ENCODE peak calls at places on chromosomes 7 and 10, in four cellular contexts. One of them, this sample, is unnamed.

GRCh38 chr10:84452006-84452405 is 123.6 kb downstream of the CCSER2 start:
- DNase-seq in renal cortical epithelial cell: no peak
- DNase-seq in choroid plexus epithelial cell: peak; percentile 15
- DNase-seq in OCI-LY7: no peak
- DNase-seq in this sample: no peak

GRCh38 chr7:159020987-159021386 is 123.7 kb downstream of the VIPR2 start:
- DNase-seq in renal cortical epithelial cell: no peak
- DNase-seq in OCI-LY7: no peak
- DNase-seq in choroid plexus epithelial cell: no peak
- DNase-seq in this sample: no peak

GRCh38 chr10:124636271-124636993 is 107.7 kb downstream of the FAM53B start:
- DNase-seq in renal cortical epithelial cell: no peak
- DNase-seq in OCI-LY7: peak; percentile 34
- DNase-seq in choroid plexus epithelial cell: no peak
- DNase-seq in this sample: no peak

GRCh38 chr7:83739527-83739926 is 90.6 kb upstream of the SEMA3E start:
- DNase-seq in OCI-LY7: no peak
- DNase-seq in choroid plexus epithelial cell: no peak
- DNase-seq in renal cortical epithelial cell: no peak
- DNase-seq in this sample: no peak

GRCh38 chr10:48399056-48399541 is 92.6 kb downstream of the MAPK8 start:
- DNase-seq in choroid plexus epithelial cell: no peak
- DNase-seq in OCI-LY7: no peak
- DNase-seq in renal cortical epithelial cell: no peak
- DNase-seq in this sample: no peak

GRCh38 chr7:33472348-33473025 is 343.1 kb downstream of the BBS9 start:
- DNase-seq in choroid plexus epithelial cell: no peak
- DNase-seq in renal cortical epithelial cell: no peak
- DNase-seq in OCI-LY7: no peak
- DNase-seq in this sample: no peak

GRCh38 chr10:33406596-33406995 is 72.1 kb upstream of the NRP1 start:
- DNase-seq in renal cortical epithelial cell: no peak
- DNase-seq in OCI-LY7: no peak
- DNase-seq in choroid plexus epithelial cell: no peak
- DNase-seq in this sample: no peak

GRCh38 chr7:73715648-73716317 is 3.7 kb downstream of the STX1A start:
- DNase-seq in choroid plexus epithelial cell: peak; percentile 89
- DNase-seq in OCI-LY7: peak; percentile 54
- DNase-seq in renal cortical epithelial cell: peak; percentile 92
- DNase-seq in this sample: no peak